ENCODE peak calls at places on chromosome 6, in five cellular contexts. One of them, this sample, is unnamed.
A peak's percentile ranks its signal among the peaks of the same experiment; 100 is the strongest.

GRCh38 chr6:105995403-105995699 is 90.8 kb upstream of the PRDM1 start:
- DNase-seq in IMR-90: peak; percentile 17
- DNase-seq in CD8-positive, alpha-beta T cell: no peak
- DNase-seq in natural killer cell: no peak
- DNase-seq in foreskin fibroblast: no peak
- DNase-seq in this sample: no peak

GRCh38 chr6:28980797-28981390 is 24.2 kb downstream of the ZNF311 start:
- DNase-seq in CD8-positive, alpha-beta T cell: no peak
- DNase-seq in IMR-90: peak; percentile 77
- DNase-seq in natural killer cell: no peak
- DNase-seq in foreskin fibroblast: peak; percentile 63
- DNase-seq in this sample: no peak

GRCh38 chr6:63510353-63510686 is 62.0 kb upstream of the LOC128125822 start:
- DNase-seq in foreskin fibroblast: no peak
- DNase-seq in CD8-positive, alpha-beta T cell: no peak
- DNase-seq in IMR-90: no peak
- DNase-seq in natural killer cell: no peak
- DNase-seq in this sample: no peak

GRCh38 chr6:44342052-44342451 is 398 bp upstream of the SPATS1 start:
- DNase-seq in CD8-positive, alpha-beta T cell: no peak
- DNase-seq in natural killer cell: no peak
- DNase-seq in IMR-90: no peak
- DNase-seq in foreskin fibroblast: peak; percentile 6
- DNase-seq in this sample: no peak

GRCh38 chr6:139080255-139080920 is 51.8 kb downstream of the ABRACL start:
- DNase-seq in IMR-90: no peak
- DNase-seq in natural killer cell: no peak
- DNase-seq in CD8-positive, alpha-beta T cell: no peak
- DNase-seq in foreskin fibroblast: peak; percentile 7
- DNase-seq in this sample: no peak

GRCh38 chr6:109069746-109070145 is 24.9 kb downstream of the SESN1 start:
- DNase-seq in foreskin fibroblast: no peak
- DNase-seq in IMR-90: no peak
- DNase-seq in CD8-positive, alpha-beta T cell: no peak
- DNase-seq in natural killer cell: no peak
- DNase-seq in this sample: no peak

GRCh38 chr6:79764758-79765157 is 133.6 kb downstream of the SH3BGRL2 start:
- DNase-seq in foreskin fibroblast: no peak
- DNase-seq in IMR-90: no peak
- DNase-seq in CD8-positive, alpha-beta T cell: no peak
- DNase-seq in natural killer cell: no peak
- DNase-seq in this sample: no peak

GRCh38 chr6:108650781-108651180 is 90.1 kb downstream of the FOXO3 start:
- DNase-seq in natural killer cell: no peak
- DNase-seq in CD8-positive, alpha-beta T cell: no peak
- DNase-seq in IMR-90: peak; percentile 62
- DNase-seq in foreskin fibroblast: peak; percentile 39
- DNase-seq in this sample: no peak

GRCh38 chr6:167678102-167679101 is 148.3 kb upstream of the AFDN start:
- DNase-seq in foreskin fibroblast: no peak
- DNase-seq in natural killer cell: no peak
- DNase-seq in IMR-90: no peak
- DNase-seq in CD8-positive, alpha-beta T cell: no peak
- DNase-seq in this sample: no peak

GRCh38 chr6:149228276-149228962 is 89.1 kb upstream of the TAB2 start:
- DNase-seq in foreskin fibroblast: no peak
- DNase-seq in natural killer cell: no peak
- DNase-seq in CD8-positive, alpha-beta T cell: no peak
- DNase-seq in IMR-90: no peak
- DNase-seq in this sample: no peak

GRCh38 chr6:73648166-73648565 is 5.6 kb downstream of the SLC17A5 start:
- DNase-seq in CD8-positive, alpha-beta T cell: no peak
- DNase-seq in IMR-90: peak; percentile 68
- DNase-seq in foreskin fibroblast: peak; percentile 50
- DNase-seq in natural killer cell: no peak
- DNase-seq in this sample: no peak

GRCh38 chr6:57182017-57182432 is 9.9 kb downstream of the BAG2 start:
- DNase-seq in IMR-90: peak; percentile 83
- DNase-seq in foreskin fibroblast: no peak
- DNase-seq in CD8-positive, alpha-beta T cell: no peak
- DNase-seq in natural killer cell: no peak
- DNase-seq in this sample: no peak

GRCh38 chr6:31617010-31617409 is 2.0 kb downstream of the AIF1 start:
- DNase-seq in IMR-90: no peak
- DNase-seq in foreskin fibroblast: no peak
- DNase-seq in CD8-positive, alpha-beta T cell: no peak
- DNase-seq in natural killer cell: no peak
- DNase-seq in this sample: no peak

GRCh38 chr6:44152533-44152932 is 6.1 kb upstream of the CAPN11 start:
- DNase-seq in foreskin fibroblast: no peak
- DNase-seq in IMR-90: no peak
- DNase-seq in CD8-positive, alpha-beta T cell: no peak
- DNase-seq in natural killer cell: no peak
- DNase-seq in this sample: no peak

GRCh38 chr6:160393966-160394653 is 45.9 kb downstream of the SLC22A3 start:
- DNase-seq in foreskin fibroblast: no peak
- DNase-seq in IMR-90: no peak
- DNase-seq in CD8-positive, alpha-beta T cell: no peak
- DNase-seq in natural killer cell: no peak
- DNase-seq in this sample: no peak

GRCh38 chr6:44030812-44031454 is 96.3 kb downstream of the MRPL14 start:
- DNase-seq in foreskin fibroblast: no peak
- DNase-seq in IMR-90: no peak
- DNase-seq in natural killer cell: no peak
- DNase-seq in CD8-positive, alpha-beta T cell: no peak
- DNase-seq in this sample: no peak

GRCh38 chr6:47090881-47091280 is 48.7 kb upstream of the ADGRF1 start:
- DNase-seq in foreskin fibroblast: no peak
- DNase-seq in natural killer cell: no peak
- DNase-seq in CD8-positive, alpha-beta T cell: no peak
- DNase-seq in IMR-90: no peak
- DNase-seq in this sample: no peak

GRCh38 chr6:76810286-76810685 is 653.0 kb downstream of the HTR1B start:
- DNase-seq in foreskin fibroblast: no peak
- DNase-seq in natural killer cell: no peak
- DNase-seq in IMR-90: no peak
- DNase-seq in CD8-positive, alpha-beta T cell: no peak
- DNase-seq in this sample: no peak

GRCh38 chr6:26194774-26195375 is 107.6 kb downstream of the HFE start:
- DNase-seq in CD8-positive, alpha-beta T cell: no peak
- DNase-seq in IMR-90: peak; percentile 32
- DNase-seq in foreskin fibroblast: no peak
- DNase-seq in natural killer cell: no peak
- DNase-seq in this sample: no peak

GRCh38 chr6:166581091-166581511 is 5.4 kb downstream of the RAMACL start:
- DNase-seq in foreskin fibroblast: no peak
- DNase-seq in CD8-positive, alpha-beta T cell: no peak
- DNase-seq in IMR-90: no peak
- DNase-seq in natural killer cell: no peak
- DNase-seq in this sample: no peak

GRCh38 chr6:136609878-136610706 is 59.9 kb upstream of the MAP7 start:
- DNase-seq in CD8-positive, alpha-beta T cell: no peak
- DNase-seq in foreskin fibroblast: peak; percentile 98
- DNase-seq in IMR-90: peak; percentile 100
- DNase-seq in natural killer cell: no peak
- DNase-seq in this sample: no peak

GRCh38 chr6:85866373-85866740 is 223.7 kb upstream of the SYNCRIP start:
- DNase-seq in natural killer cell: no peak
- DNase-seq in CD8-positive, alpha-beta T cell: no peak
- DNase-seq in IMR-90: peak; percentile 36
- DNase-seq in foreskin fibroblast: peak; percentile 21
- DNase-seq in this sample: no peak

GRCh38 chr6:37840940-37841300 is 21.4 kb downstream of the ZFAND3 start:
- DNase-seq in natural killer cell: no peak
- DNase-seq in CD8-positive, alpha-beta T cell: no peak
- DNase-seq in foreskin fibroblast: no peak
- DNase-seq in IMR-90: no peak
- DNase-seq in this sample: no peak

DNA sequence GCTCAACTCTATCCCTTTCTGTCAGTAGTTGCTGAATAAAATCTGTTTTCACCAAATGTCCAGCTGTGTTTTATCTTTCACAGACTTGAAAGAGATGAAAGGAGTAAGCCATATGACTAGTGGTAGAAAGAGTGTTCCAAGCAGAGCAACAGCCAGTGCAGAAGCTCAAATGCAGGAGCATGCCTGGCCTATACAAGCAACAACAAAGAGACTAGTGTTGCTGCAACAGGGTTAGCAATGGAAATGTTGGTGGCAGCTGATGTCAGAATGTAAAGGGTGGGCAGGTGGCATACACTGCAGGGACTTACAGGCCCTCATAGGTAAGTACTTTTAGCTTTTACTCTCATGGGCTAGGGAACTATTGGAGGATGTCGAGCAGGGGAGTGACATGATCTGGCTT is 5.2 kb upstream of the HINT3 start:
- DNase-seq in IMR-90: no peak
- DNase-seq in foreskin fibroblast: no peak
- DNase-seq in CD8-positive, alpha-beta T cell: no peak
- DNase-seq in natural killer cell: no peak
- DNase-seq in this sample: no peak
- TF ChIP-seq CTCF in IMR-90: no peak
- TF ChIP-seq CTCF in foreskin fibroblast: no peak
- TF ChIP-seq CTCF in CD8-positive, alpha-beta T cell: no peak
- TF ChIP-seq CTCF in natural killer cell: no peak
- TF ChIP-seq CTCF in this sample: no peak

DNA sequence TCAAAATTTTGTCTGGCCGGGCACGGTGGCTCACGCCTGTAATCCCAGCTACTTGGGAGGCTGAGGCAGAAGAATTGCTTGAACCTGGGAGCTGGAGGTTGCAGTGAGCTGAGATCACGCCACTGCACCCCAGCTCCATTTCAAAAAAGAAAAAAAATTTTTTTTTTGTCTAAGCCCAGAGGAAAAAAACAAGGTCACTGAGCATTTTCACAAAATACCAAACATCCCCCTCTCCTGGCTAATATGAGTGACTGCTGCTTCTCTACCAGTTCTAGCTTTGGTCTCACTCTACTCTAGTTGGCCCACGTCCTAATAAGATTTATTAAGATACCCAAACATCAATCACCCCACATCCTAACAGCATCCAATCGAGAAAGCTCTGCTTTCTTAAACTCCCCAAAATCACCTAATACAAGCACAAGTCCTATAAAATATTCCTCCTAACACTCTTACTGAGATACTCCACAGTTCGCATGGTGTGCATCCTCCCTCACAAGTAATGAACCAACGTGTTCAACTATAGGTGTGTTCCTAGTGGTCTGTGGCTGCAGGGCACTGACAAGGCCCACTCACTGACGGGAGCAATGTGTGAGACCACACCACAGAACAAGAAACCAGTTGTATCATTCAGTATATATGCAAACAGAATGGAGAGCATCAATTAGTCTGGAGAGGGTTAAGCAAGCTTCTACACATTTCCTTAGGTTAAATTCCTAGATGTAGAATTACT is 64.2 kb downstream of the FKBP5 start:
- DNase-seq in IMR-90: peak; percentile 27
- DNase-seq in natural killer cell: no peak
- DNase-seq in foreskin fibroblast: peak; percentile 13
- DNase-seq in CD8-positive, alpha-beta T cell: no peak
- DNase-seq in this sample: no peak
- TF ChIP-seq CTCF in IMR-90: peak; percentile 40
- TF ChIP-seq CTCF in natural killer cell: peak; percentile 34
- TF ChIP-seq CTCF in foreskin fibroblast: peak; percentile 36
- TF ChIP-seq CTCF in CD8-positive, alpha-beta T cell: peak; percentile 70
- TF ChIP-seq CTCF in this sample: no peak

DNA sequence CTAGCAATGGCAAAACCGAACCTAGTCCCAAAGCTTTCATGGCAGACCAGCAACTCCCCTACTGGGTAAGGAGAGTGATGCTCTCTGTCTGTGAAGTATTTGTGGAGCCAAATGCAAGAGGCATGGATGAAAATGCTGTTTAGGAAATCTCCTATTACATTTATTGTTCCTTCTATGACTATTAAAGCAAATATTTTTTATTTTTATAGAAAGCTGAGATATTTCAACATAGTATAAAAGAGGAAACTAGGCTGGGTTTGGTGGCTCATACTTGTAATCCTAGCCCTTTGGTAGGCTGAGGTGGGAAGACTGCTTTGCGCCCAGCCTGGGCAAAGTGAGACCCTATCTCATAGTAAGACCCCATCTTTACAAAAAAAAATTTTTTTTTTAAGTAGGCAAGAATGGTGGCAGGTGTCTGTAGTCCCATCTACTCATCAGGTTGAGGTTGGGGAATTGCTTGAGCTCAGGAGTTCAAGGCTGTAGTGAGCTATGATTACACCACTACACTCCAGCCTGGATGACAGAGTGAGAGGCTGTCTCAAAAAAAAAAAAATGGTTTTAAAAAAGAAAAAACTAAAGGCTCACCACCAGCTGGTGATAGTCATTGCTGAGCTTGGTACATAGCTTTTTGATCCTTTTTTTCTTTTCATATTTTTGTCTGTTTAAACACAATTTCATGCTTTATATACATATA is 11.2 kb downstream of the KDM1B start:
- DNase-seq in natural killer cell: no peak
- DNase-seq in IMR-90: peak; percentile 60
- DNase-seq in foreskin fibroblast: peak; percentile 42
- DNase-seq in CD8-positive, alpha-beta T cell: no peak
- DNase-seq in this sample: no peak
- TF ChIP-seq CTCF in natural killer cell: no peak
- TF ChIP-seq CTCF in IMR-90: no peak
- TF ChIP-seq CTCF in foreskin fibroblast: no peak
- TF ChIP-seq CTCF in CD8-positive, alpha-beta T cell: no peak
- TF ChIP-seq CTCF in this sample: no peak

GRCh38 chr6:133187657-133188453 is 53.3 kb upstream of the EYA4 start:
- DNase-seq in IMR-90: peak; percentile 85
- DNase-seq in CD8-positive, alpha-beta T cell: no peak
- DNase-seq in natural killer cell: no peak
- DNase-seq in foreskin fibroblast: no peak
- DNase-seq in this sample: no peak

GRCh38 chr6:133187114-133187513 is 54.0 kb upstream of the EYA4 start:
- DNase-seq in IMR-90: no peak
- DNase-seq in natural killer cell: no peak
- DNase-seq in foreskin fibroblast: no peak
- DNase-seq in CD8-positive, alpha-beta T cell: no peak
- DNase-seq in this sample: no peak

GRCh38 chr6:133183691-133184090 is 57.5 kb upstream of the EYA4 start:
- DNase-seq in natural killer cell: no peak
- DNase-seq in IMR-90: no peak
- DNase-seq in CD8-positive, alpha-beta T cell: no peak
- DNase-seq in foreskin fibroblast: no peak
- DNase-seq in this sample: no peak

GRCh38 chr6:133185731-133186130 is 55.4 kb upstream of the EYA4 start:
- DNase-seq in IMR-90: no peak
- DNase-seq in foreskin fibroblast: no peak
- DNase-seq in CD8-positive, alpha-beta T cell: no peak
- DNase-seq in natural killer cell: no peak
- DNase-seq in this sample: no peak

DNA sequence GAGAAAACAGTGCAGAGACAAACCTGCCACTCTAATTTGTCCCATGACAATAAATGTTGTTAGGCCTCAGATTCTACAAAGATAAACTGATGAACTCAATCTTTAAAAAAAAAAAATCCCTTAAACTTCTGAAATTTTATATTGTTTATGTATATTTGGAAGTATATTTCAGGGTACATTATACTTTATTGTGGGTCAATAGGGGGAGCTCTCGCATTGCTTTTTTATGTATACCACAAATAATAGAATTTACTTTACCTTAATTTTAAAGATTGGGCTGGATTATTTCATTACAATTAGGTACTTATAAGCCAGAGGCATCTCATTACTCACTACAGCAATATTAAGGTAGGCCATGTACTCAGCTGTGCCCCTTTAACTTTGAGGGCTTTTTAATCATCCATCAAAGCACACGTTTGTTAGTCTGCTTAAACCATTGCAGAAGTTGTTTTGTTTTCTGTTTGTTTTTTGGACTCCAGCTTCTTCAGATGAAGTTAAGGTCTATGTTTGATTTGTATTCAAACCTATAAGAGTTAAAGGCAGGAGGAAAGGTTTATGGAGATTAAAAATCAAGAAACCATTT is 56.3 kb upstream of the EYA4 start:
- DNase-seq in IMR-90: peak; percentile 53
- DNase-seq in foreskin fibroblast: no peak
- DNase-seq in CD8-positive, alpha-beta T cell: no peak
- DNase-seq in natural killer cell: no peak
- DNase-seq in this sample: no peak
- TF ChIP-seq CTCF in IMR-90: peak; percentile 70
- TF ChIP-seq CTCF in foreskin fibroblast: peak; percentile 52
- TF ChIP-seq CTCF in CD8-positive, alpha-beta T cell: no peak
- TF ChIP-seq CTCF in natural killer cell: no peak
- TF ChIP-seq CTCF in this sample: no peak